ENCODE peak calls at places on chromosomes 13 and 19, in nine cellular contexts. W is GM23338; B is HT-29; H is effector CD4-positive, alpha-beta T cell; U is Ammon's horn; Q is CD4-positive, CD25-positive, alpha-beta regulatory T cell; M is iPS-NIHi11; S is pancreas; Y is stimulated activated naive CD8-positive, alpha-beta T cell treated with anti-CD3 and anti-CD28 coated beads, Interleukin-15, amount 100 ng/mL, for 72 hours. N is an unnamed sample.

GRCh38 chr13:40483601-40484000 is 182.8 kb downstream of the FOXO1 start:
- DNase-seq in H (no peak), S (no peak), M (no peak), B (no peak), Y (no peak), W (no peak), U (peak), Q (no peak), N (no peak)

GRCh38 chr19:44278181-44278690 is 18.6 kb downstream of the ZNF233 start:
- DNase-seq in B (no peak), Q (no peak), H (no peak), Y (no peak), U (no peak), S (no peak), M (no peak), W (no peak), N (no peak)

GRCh38 chr19:56838930-56839664 is 1.4 kb downstream of the PEG3 start:
- DNase-seq in S (peak), W (no peak), M (no peak), H (no peak), U (peak), Q (peak), Y (peak), B (no peak), N (peak)

GRCh38 chr13:110913911-110914292 is 967 bp downstream of the ANKRD10 start:
- DNase-seq in B (peak), M (no peak), S (no peak), Q (no peak), Y (no peak), H (no peak), W (peak), U (no peak), N (no peak)

GRCh38 chr13:45108716-45109706 is 11.3 kb upstream of the GTF2F2 start:
- DNase-seq in S (no peak), M (no peak), B (no peak), W (peak), H (no peak), Y (peak), Q (no peak), U (no peak), N (no peak)

GRCh38 chr13:51674276-51674675 is 90.0 kb downstream of the WDFY2 start:
- DNase-seq in U (no peak), S (peak), Q (no peak), W (peak), B (peak), H (no peak), M (peak), Y (no peak), N (no peak)

GRCh38 chr19:28737021-28737525 is 475.9 kb downstream of the UQCRFS1 start:
- DNase-seq in B (peak), H (no peak), U (peak), M (peak), Q (no peak), W (peak), S (no peak), Y (no peak), N (peak)

GRCh38 chr13:98447881-98448641 is 128.8 kb downstream of the STK24 start:
- DNase-seq in H (no peak), S (no peak), W (peak), Q (no peak), U (peak), M (peak), B (peak), Y (no peak), N (peak)

GRCh38 chr13:106522898-106523525 is 12.4 kb downstream of the EFNB2 start:
- DNase-seq in W (no peak), M (no peak), B (peak), H (no peak), S (no peak), Q (no peak), U (no peak), Y (no peak), N (no peak)

GRCh38 chr19:50558449-50558848 is 9.8 kb downstream of the LRRC4B start:
- DNase-seq in W (no peak), Y (no peak), S (no peak), Q (no peak), U (no peak), M (no peak), B (no peak), H (no peak), N (no peak)

GRCh38 chr13:52686381-52686780 is 33.7 kb downstream of the SUGT1 start:
- DNase-seq in Y (no peak), Q (no peak), B (no peak), S (no peak), M (no peak), W (no peak), U (no peak), H (no peak), N (no peak)

GRCh38 chr19:11693505-11694499 is 44.9 kb downstream of the ZNF823 start:
- DNase-seq in Y (no peak), M (peak), B (peak), Q (no peak), H (no peak), S (no peak), W (peak), U (no peak), N (no peak)

GRCh38 chr13:30576528-30576927 is 41.2 kb upstream of the USPL1 start:
- DNase-seq in W (no peak), U (peak), S (no peak), Y (peak), H (peak), Q (peak), B (peak), M (no peak), N (peak)

GRCh38 chr19:47176627-47177090 is 46.0 kb downstream of the SAE1 start:
- DNase-seq in Y (peak), B (no peak), H (peak), Q (peak), U (no peak), W (no peak), S (no peak), M (no peak), N (peak)

GRCh38 chr13:99366075-99366987 is 59.1 kb upstream of the GPR183 start:
- DNase-seq in H (no peak), M (no peak), Q (no peak), W (no peak), S (no peak), B (no peak), Y (peak), U (no peak), N (no peak)

GRCh38 chr13:50672025-50672424 is 171.5 kb downstream of the DLEU7 start:
- DNase-seq in W (no peak), S (peak), H (no peak), Y (no peak), B (no peak), Q (no peak), M (no peak), U (no peak), N (no peak)

GRCh38 chr19:6047741-6048231 is 62.5 kb downstream of the RFX2 start:
- DNase-seq in S (no peak), B (peak), H (no peak), Q (no peak), U (no peak), Y (no peak), W (peak), M (peak), N (no peak)

GRCh38 chr19:29528350-29528945 is 2.7 kb downstream of the VSTM2B start:
- DNase-seq in W (peak), U (peak), S (peak), M (peak), B (no peak), H (peak), Q (peak), Y (peak), N (peak)

GRCh38 chr13:27170521-27171243 is 929 bp downstream of the USP12 start:
- DNase-seq in Q (peak), S (peak), B (peak), Y (peak), M (peak), H (peak), U (peak), W (peak), N (peak)

GRCh38 chr19:12052571-12053169 is at the start of gene ZNF878:
- DNase-seq in W (peak), Q (peak), S (peak), M (peak), Y (peak), U (peak), B (peak), H (peak), N (peak)

GRCh38 chr19:38949580-38950367 is 19.0 kb downstream of the MRPS12 start:
- DNase-seq in B (no peak), U (peak), M (peak), Q (peak), S (peak), W (peak), H (peak), Y (peak), N (peak)

GRCh38 chr19:47243364-47243775 is 12.4 kb upstream of the BBC3 start:
- DNase-seq in U (no peak), W (no peak), B (peak), M (no peak), S (no peak), H (no peak), Y (no peak), Q (no peak), N (no peak)

GRCh38 chr19:45571457-45572220 is 13.0 kb downstream of the OPA3 start:
- DNase-seq in Q (no peak), S (no peak), H (no peak), M (no peak), W (no peak), U (no peak), B (no peak), Y (no peak), N (no peak)

GRCh38 chr13:41561179-41561578 is 103.8 kb downstream of the RGCC start:
- DNase-seq in Q (no peak), M (no peak), W (no peak), Y (no peak), B (no peak), S (no peak), H (no peak), U (no peak), N (no peak)

GRCh38 chr19:6528544-6529121 is 2.2 kb upstream of the TNFSF9 start:
- DNase-seq in W (peak), Q (no peak), H (no peak), S (no peak), B (no peak), Y (no peak), M (peak), U (peak), N (peak)

GRCh38 chr13:59038824-59039223 is 1124.9 kb downstream of the DIAPH3 start:
- DNase-seq in Y (no peak), U (peak), H (no peak), B (peak), M (no peak), Q (no peak), S (no peak), W (no peak), N (no peak)

GRCh38 chr19:39199025-39199424 is 2.3 kb downstream of the NCCRP1 start:
- DNase-seq in B (no peak), Y (no peak), U (peak), H (no peak), S (peak), W (no peak), M (peak), Q (no peak), N (peak)

GRCh38 chr19:18474366-18474887 is 36.5 kb upstream of the ISYNA1 start:
- DNase-seq in B (no peak), Q (no peak), M (no peak), W (no peak), Y (no peak), S (no peak), H (no peak), U (no peak), N (no peak)

GRCh38 chr19:6516018-6516658 is 14.0 kb upstream of the TUBB4A start:
- DNase-seq in S (peak), H (peak), Y (peak), Q (peak), W (peak), U (peak), M (peak), B (peak), N (peak)

GRCh38 chr13:41565221-41565620 is 107.9 kb downstream of the RGCC start:
- DNase-seq in S (no peak), B (no peak), Y (no peak), M (no peak), W (no peak), U (peak), Q (no peak), H (no peak), N (peak)

GRCh38 chr19:13881231-13881691 is 4.3 kb downstream of the NANOS3 start:
- DNase-seq in Y (no peak), S (no peak), U (no peak), H (no peak), W (peak), B (no peak), M (peak), Q (no peak), N (no peak)

GRCh38 chr19:31100945-31101344 is 248.3 kb downstream of the TSHZ3 start:
- DNase-seq in Y (no peak), Q (no peak), U (no peak), M (no peak), S (no peak), B (no peak), H (no peak), W (no peak), N (no peak)